ENCODE peak calls at places on chromosomes 7 and 10, in eight cellular contexts. R is kidney epithelial cell, O is head of caudate nucleus, N is SJSA1, L is HTR-8/SVneo, K is germinal center, M is dermis blood vessel endothelial cell, F is ovary. A is an unnamed sample.

GRCh38 chr7:77697535-77697831 is 1.2 kb downstream of the RSBN1L start:
- DNase-seq in N (no peak), O (no peak), K (peak; percentile 14), M (no peak), L (no peak), R (no peak), F (no peak), A (no peak)

GRCh38 chr10:13567030-13567429 is 19.7 kb upstream of the PRPF18 start:
- DNase-seq in N (no peak), L (no peak), O (no peak), R (no peak), F (no peak), K (no peak), M (no peak), A (no peak)

GRCh38 chr7:103718482-103719415 is 270.7 kb downstream of the RELN start:
- DNase-seq in R (peak; percentile 26), K (no peak), M (peak; percentile 66), L (no peak), F (no peak), N (no peak), O (no peak), A (no peak)

GRCh38 chr7:30184804-30185487 is 50.2 kb downstream of the MTURN start:
- DNase-seq in O (peak; percentile 29), K (peak; percentile 59), R (no peak), L (no peak), M (no peak), F (no peak), N (no peak), A (no peak)

GRCh38 chr7:138257459-138258193 is 181.4 kb downstream of the AKR1D1 start:
- DNase-seq in F (peak; percentile 39), R (no peak), N (no peak), M (peak; percentile 37), O (no peak), L (no peak), K (no peak), A (peak; percentile 15)

GRCh38 chr7:114631249-114631822 is 216.7 kb downstream of the FOXP2 start:
- DNase-seq in N (no peak), L (no peak), O (no peak), R (no peak), F (no peak), M (no peak), K (no peak), A (no peak)

GRCh38 chr10:84264611-84265141 is 19.8 kb downstream of the RGR start:
- DNase-seq in M (peak; percentile 81), K (peak; percentile 62), O (peak; percentile 85), R (no peak), N (peak; percentile 69), L (peak; percentile 60), F (peak; percentile 30), A (peak; percentile 87)

GRCh38 chr10:4623757-4624420 is 202.1 kb upstream of the AKR1E2 start:
- DNase-seq in F (no peak), K (no peak), M (no peak), R (no peak), L (no peak), N (no peak), O (no peak), A (no peak)

GRCh38 chr10:73095479-73096021 is 1.1 kb downstream of the P4HA1 start:
- DNase-seq in L (peak; percentile 54), O (peak; percentile 25), N (peak; percentile 72), F (peak; percentile 60), M (peak; percentile 76), K (peak; percentile 12), R (no peak), A (peak; percentile 87)

GRCh38 chr7:77830649-77831355 is 32.2 kb downstream of the PHTF2 start:
- DNase-seq in F (no peak), R (no peak), M (no peak), O (no peak), K (no peak), L (no peak), N (no peak), A (no peak)

GRCh38 chr7:77813180-77813579 is 14.6 kb downstream of the PHTF2 start:
- DNase-seq in K (no peak), F (no peak), N (no peak), M (no peak), O (no peak), L (no peak), R (no peak), A (no peak)

GRCh38 chr10:86798636-86799035 is 42.2 kb downstream of the BMPR1A start:
- DNase-seq in R (no peak), O (no peak), K (no peak), F (no peak), L (no peak), N (no peak), M (no peak), A (no peak)

GRCh38 chr10:105070249-105070648 is 429.2 kb downstream of the SORCS3 start:
- DNase-seq in F (no peak), M (no peak), L (no peak), N (no peak), O (no peak), R (no peak), K (no peak), A (no peak)

GRCh38 chr7:29588900-29589696 is 25.5 kb downstream of the PRR15 start:
- DNase-seq in M (peak; percentile 65), F (no peak), N (no peak), O (no peak), K (peak; percentile 71), R (no peak), L (peak; percentile 48), A (no peak)

GRCh38 chr10:97097154-97097490 is 88.6 kb downstream of the SLIT1 start:
- DNase-seq in O (no peak), K (no peak), F (no peak), R (no peak), N (no peak), L (no peak), M (no peak), A (no peak)

GRCh38 chr7:3200504-3200903 is 100.5 kb upstream of the SDK1 start:
- DNase-seq in F (no peak), M (peak; percentile 57), O (no peak), K (peak; percentile 43), R (no peak), N (peak; percentile 57), L (peak; percentile 76), A (peak; percentile 67)

GRCh38 chr7:100247152-100247757 is 27.5 kb downstream of the PVRIG start:
- DNase-seq in N (peak; percentile 96), O (no peak), M (peak; percentile 25), R (peak; percentile 73), L (peak; percentile 77), F (no peak), K (no peak), A (peak; percentile 90)

GRCh38 chr10:35268791-35269257 is 67.5 kb upstream of the CCNY start:
- DNase-seq in O (no peak), N (no peak), M (no peak), F (no peak), K (no peak), R (no peak), L (no peak), A (peak; percentile 65)

GRCh38 chr10:121405096-121405495 is 193.1 kb downstream of the FGFR2 start:
- DNase-seq in R (no peak), K (no peak), O (no peak), N (no peak), M (no peak), F (no peak), L (no peak), A (no peak)

GRCh38 chr7:131652934-131653333 is 96.5 kb upstream of the PODXL start:
- DNase-seq in F (no peak), R (no peak), O (no peak), L (no peak), K (no peak), M (no peak), N (peak; percentile 55), A (no peak)